ENCODE peak calls at places on chromosomes 13 and 19, in ten cellular contexts. L is body of pancreas, S is tibial nerve, N is uterus, A is right lobe of liver, G is breast epithelium, B is esophagus muscularis mucosa, V is IMR-90, C is spleen, X is testis. F is an unnamed sample.

GRCh38 chr19:58439576-58440554 is at the start of gene ZNF132:
- DNase-seq in A (peak; percentile 95), S (peak; percentile 97), G (peak; percentile 92), B (peak; percentile 99), X (peak; percentile 100), N (peak; percentile 95), L (peak; percentile 97), C (peak; percentile 98), V (peak; percentile 100), F (peak; percentile 96)

GRCh38 chr13:39818953-39819352 is 163.5 kb downstream of the COG6 start:
- DNase-seq in A (no peak), G (no peak), B (no peak), N (peak; percentile 34), X (peak; percentile 72), C (no peak), V (peak; percentile 39), L (no peak), S (peak; percentile 44), F (no peak)

GRCh38 chr19:13163609-13164364 is 13.6 kb downstream of the IER2 start:
- DNase-seq in N (peak; percentile 88), V (peak; percentile 83), G (peak; percentile 79), S (peak; percentile 62), A (peak; percentile 71), B (peak; percentile 93), L (peak; percentile 86), C (peak; percentile 89), X (peak; percentile 61), F (peak; percentile 80)

GRCh38 chr13:71799320-71799719 is 67.7 kb downstream of the DACH1 start:
- DNase-seq in C (no peak), N (no peak), S (no peak), V (no peak), L (no peak), X (no peak), G (no peak), A (no peak), B (no peak), F (no peak)

GRCh38 chr13:43408274-43408673 is 378.5 kb downstream of the ENOX1 start:
- DNase-seq in G (no peak), A (no peak), N (no peak), C (no peak), L (no peak), S (no peak), X (no peak), B (no peak), V (no peak), F (no peak)

GRCh38 chr19:12838182-12838890 is at the start of gene MAST1:
- DNase-seq in N (no peak), C (peak; percentile 80), A (no peak), S (no peak), G (no peak), L (peak; percentile 36), X (peak; percentile 45), B (no peak), V (no peak), F (peak; percentile 46)

GRCh38 chr19:32318884-32319520 is 26.4 kb upstream of the ZNF507 start:
- DNase-seq in G (no peak), V (no peak), B (peak; percentile 90), L (no peak), N (no peak), C (no peak), A (no peak), X (peak; percentile 23), S (no peak), F (no peak)

GRCh38 chr13:114261328-114261965 is 20.0 kb upstream of the UPF3A start:
- DNase-seq in L (peak; percentile 36), N (no peak), G (no peak), V (no peak), C (no peak), A (no peak), S (no peak), X (no peak), B (peak; percentile 70), F (peak; percentile 26)

GRCh38 chr19:45780448-45781281 is 1.6 kb downstream of the DMPK start:
- DNase-seq in X (no peak), B (no peak), G (no peak), V (no peak), S (no peak), N (peak; percentile 52), A (no peak), L (peak; percentile 50), C (no peak), F (no peak)

GRCh38 chr13:67772807-67773453 is 542.8 kb upstream of the PCDH9 start:
- DNase-seq in V (no peak), B (no peak), C (peak; percentile 70), S (no peak), X (no peak), G (no peak), N (no peak), L (no peak), A (no peak), F (no peak)

GRCh38 chr13:26019241-26019640 is 32.6 kb downstream of the SHISA2 start:
- DNase-seq in N (no peak), A (no peak), X (no peak), G (no peak), C (no peak), B (no peak), L (no peak), S (no peak), V (no peak), F (no peak)

GRCh38 chr13:79803939-79804487 is 323.1 kb downstream of the NDFIP2 start:
- DNase-seq in B (no peak), V (no peak), C (no peak), N (no peak), L (no peak), S (no peak), X (no peak), G (no peak), A (no peak), F (no peak)

DNA sequence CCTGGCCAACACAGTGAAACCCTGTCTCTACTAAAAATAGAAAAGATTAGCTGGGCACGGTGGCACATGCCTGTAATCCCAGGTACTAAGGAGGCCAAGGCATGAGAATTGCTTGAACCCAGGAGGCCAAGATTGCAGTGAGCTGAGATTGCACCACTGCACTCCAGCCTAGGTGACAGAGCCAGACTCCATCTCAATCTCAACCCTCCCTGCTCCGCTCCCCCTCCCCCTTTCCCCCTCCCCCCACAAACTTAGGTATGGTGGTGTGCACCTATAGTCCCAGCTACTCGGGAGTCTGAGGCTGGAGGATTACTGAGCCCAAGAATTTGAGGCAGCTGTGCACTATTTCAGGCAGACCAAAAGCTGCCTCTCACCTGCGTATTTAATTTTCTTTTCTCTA is 21.6 kb upstream of the RNF113B start:
- DNase-seq in C (no peak), S (no peak), G (no peak), X (no peak), B (no peak), V (no peak), N (no peak), L (no peak), A (no peak), F (no peak)
- H3K4me1 ChIP-seq in C (no peaks in the 10 kb centered on the region), S (no peaks in the 10 kb centered on the region), G (no peaks in the 10 kb centered on the region), X (no peaks in the 10 kb centered on the region), B (peaks cover 7% of the 10 kb centered on the region), V (peaks cover 23% of the 10 kb centered on the region), N (peaks cover 2% of the 10 kb centered on the region), L (peaks cover 48% of the 10 kb centered on the region), A (peaks cover 55% of the 10 kb centered on the region), F (peaks cover 13% of the 10 kb centered on the region)

GRCh38 chr19:35673121-35673804 is 6.9 kb downstream of the UPK1A start:
- DNase-seq in V (peak; percentile 62), B (no peak), S (no peak), C (peak; percentile 77), L (peak; percentile 50), A (no peak), G (no peak), X (no peak), N (no peak), F (peak; percentile 35)

GRCh38 chr19:35671818-35672217 is 5.5 kb downstream of the UPK1A start:
- DNase-seq in L (no peak), A (no peak), V (no peak), N (no peak), X (no peak), C (no peak), G (no peak), S (no peak), B (no peak), F (no peak)

GRCh38 chr19:35670686-35671085 is 4.4 kb downstream of the UPK1A start:
- DNase-seq in N (no peak), A (no peak), B (no peak), C (no peak), V (no peak), G (no peak), X (no peak), L (no peak), S (no peak), F (no peak)

GRCh38 chr19:35669566-35669965 is 3.2 kb downstream of the UPK1A start:
- DNase-seq in N (no peak), S (no peak), C (no peak), B (no peak), L (no peak), A (no peak), G (no peak), X (no peak), V (no peak), F (no peak)

GRCh38 chr19:35669974-35670373 is 3.7 kb downstream of the UPK1A start:
- DNase-seq in B (no peak), S (no peak), V (no peak), A (no peak), C (no peak), L (no peak), G (no peak), X (no peak), N (no peak), F (no peak)
- TF ChIP-seq POLR2A in B (no peak), S (no peak), V (no peak), A (no peak), C (no peak), L (no peak), G (no peak), X (no peak), N (no peak), F (no peak)

GRCh38 chr13:101390461-101390860 is 25.8 kb downstream of the NALCN start:
- DNase-seq in V (peak; percentile 30), X (no peak), B (no peak), G (no peak), S (no peak), L (no peak), A (no peak), N (no peak), C (no peak), F (no peak)
- H3K4me1 ChIP-seq in V (no peaks in the 10 kb centered on the region), X (no peaks in the 10 kb centered on the region), B (no peaks in the 10 kb centered on the region), G (no peaks in the 10 kb centered on the region), S (no peaks in the 10 kb centered on the region), L (peaks cover 11% of the 10 kb centered on the region), A (no peaks in the 10 kb centered on the region), N (no peaks in the 10 kb centered on the region), C (no peaks in the 10 kb centered on the region), F (no peaks in the 10 kb centered on the region)

DNA sequence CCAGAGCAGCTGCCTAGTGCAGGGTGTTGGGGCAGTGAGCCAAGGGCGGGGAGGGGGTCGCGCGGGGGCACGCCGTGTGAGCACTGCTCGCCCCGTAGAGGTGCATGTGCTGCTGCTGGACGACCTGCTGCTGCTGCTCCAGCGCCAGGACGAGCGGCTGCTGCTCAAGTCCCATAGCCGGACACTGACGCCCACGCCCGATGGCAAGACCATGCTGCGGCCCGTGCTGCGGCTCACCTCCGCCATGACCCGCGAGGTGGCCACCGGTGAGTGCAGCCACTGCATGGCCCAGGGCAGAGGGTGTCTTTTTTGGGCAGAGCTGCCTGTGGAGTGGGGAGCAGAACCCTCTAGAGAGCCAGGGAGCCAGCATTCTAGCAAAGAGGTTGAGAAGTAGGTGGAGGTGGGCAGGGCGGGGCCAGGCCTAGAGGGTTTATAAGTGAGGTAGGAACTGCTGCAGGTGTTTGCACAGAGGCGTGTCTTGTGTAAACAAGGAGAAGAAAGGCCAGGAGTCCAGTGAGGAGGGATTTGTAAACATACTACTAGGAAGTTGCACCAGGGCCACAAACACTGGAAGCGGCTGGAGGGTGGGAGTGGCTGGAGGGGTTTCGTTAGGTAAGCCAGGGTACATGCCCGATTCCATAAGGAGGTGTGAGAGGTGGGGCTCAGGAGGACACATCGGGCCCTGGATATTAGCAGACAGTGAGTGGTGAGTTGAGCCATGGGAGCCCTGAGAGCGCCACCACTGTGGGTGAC is 21.3 kb downstream of the ARHGEF1 start:
- DNase-seq in C (peak; percentile 66), B (no peak), N (no peak), L (peak; percentile 83), A (no peak), V (no peak), X (no peak), G (peak; percentile 73), S (no peak), F (peak; percentile 90)
- TF ChIP-seq POLR2A in C (no peak), B (no peak), N (no peak), L (no peak), A (no peak), V (no peak), X (no peak), G (no peak), S (no peak), F (peak; percentile 79)

F was measured in transverse colon.